ENCODE peak calls at places on chromosomes 11 and 22, in six cellular contexts. U is H1; I is mesendoderm; D is endodermal cell; M is NCI-H1092 treated with DMSO at 0.1 percent for 48 hours; L is stimulated activated CD8-positive, alpha-beta memory T cell treated with anti-CD3 and anti-CD28 coated beads, Interleukin-7, amount 100 ng/mL, for 48 hours. E is an unnamed sample.

GRCh38 chr11:8886332-8886731 is 24.7 kb upstream of the AKIP1 start:
- DNase-seq in I (no peak), D (no peak), M (peak), L (no peak), U (no peak), E (peak)

GRCh38 chr22:17119481-17120202 is 1.5 kb downstream of the TMEM121B start:
- DNase-seq in M (no peak), L (no peak), D (peak), U (peak), I (peak), E (no peak)

GRCh38 chr11:58286249-58286648 is 18.2 kb upstream of the OR10W1 start:
- DNase-seq in U (no peak), I (peak), D (peak), M (peak), L (no peak), E (peak)

GRCh38 chr11:102534261-102534872 is 3.8 kb upstream of the MMP7 start:
- DNase-seq in D (no peak), L (no peak), M (no peak), I (no peak), U (no peak), E (no peak)

GRCh38 chr11:93969925-93970922 is 50.9 kb upstream of the HEPHL1 start:
- DNase-seq in D (peak), U (no peak), M (no peak), I (no peak), L (no peak), E (no peak)

GRCh38 chr11:43987384-43988039 is 45.1 kb downstream of the C11orf96 start:
- DNase-seq in U (no peak), I (peak), L (no peak), D (no peak), M (no peak), E (no peak)

GRCh38 chr11:2380807-2381350 is 3.8 kb downstream of the CD81 start:
- DNase-seq in M (no peak), D (peak), L (no peak), U (no peak), I (no peak), E (no peak)

GRCh38 chr11:19380375-19380774 is 139.6 kb upstream of the E2F8 start:
- DNase-seq in D (no peak), U (no peak), I (peak), L (no peak), M (no peak), E (peak)

GRCh38 chr11:34512810-34513673 is 552 bp downstream of the ELF5 start:
- DNase-seq in D (peak), M (peak), I (peak), L (peak), U (peak), E (peak)

GRCh38 chr22:27487600-27488450 is 313.7 kb downstream of the MN1 start:
- DNase-seq in M (no peak), D (no peak), I (no peak), L (no peak), U (no peak), E (no peak)

GRCh38 chr11:99410636-99411035 is 389.9 kb downstream of the CNTN5 start:
- DNase-seq in L (no peak), M (no peak), U (no peak), I (no peak), D (no peak), E (no peak)

GRCh38 chr11:27471588-27472397 is 797 bp downstream of the LGR4 start:
- DNase-seq in D (peak), I (peak), U (no peak), M (peak), L (no peak), E (no peak)

GRCh38 chr11:38791346-38791961 is 2193.4 kb upstream of the RAG2 start:
- DNase-seq in L (no peak), M (peak), U (peak), D (peak), I (peak), E (peak)

GRCh38 chr11:105298630-105299029 is 159.1 kb upstream of the CARD18 start:
- DNase-seq in U (no peak), M (no peak), D (no peak), L (no peak), I (no peak), E (no peak)

GRCh38 chr11:69035959-69036340 is 12.8 kb upstream of the TPCN2 start:
- DNase-seq in I (no peak), L (no peak), M (no peak), U (no peak), D (no peak), E (no peak)

GRCh38 chr11:2762451-2762850 is 62.7 kb upstream of the KCNQ1OT1 start:
- DNase-seq in U (no peak), I (no peak), L (no peak), D (peak), M (no peak), E (no peak)

GRCh38 chr11:111795333-111795985 is 29.3 kb upstream of the PPP2R1B start:
- DNase-seq in U (no peak), D (no peak), M (no peak), L (no peak), I (no peak), E (no peak)

GRCh38 chr22:38944653-38945052 is 12.8 kb upstream of the APOBEC3A start:
- DNase-seq in U (no peak), D (no peak), L (no peak), I (no peak), M (no peak), E (no peak)

GRCh38 chr11:7385532-7385931 is 99.8 kb upstream of the OLFML1 start:
- DNase-seq in U (no peak), L (no peak), D (no peak), I (no peak), M (no peak), E (no peak)

GRCh38 chr11:17273668-17274321 is 2.7 kb upstream of the NUCB2 start:
- DNase-seq in I (peak), M (no peak), L (no peak), D (peak), U (no peak), E (no peak)

GRCh38 chr11:13184295-13184794 is 93.2 kb upstream of the BMAL1 start:
- DNase-seq in L (no peak), I (no peak), M (no peak), D (no peak), U (no peak), E (no peak)

GRCh38 chr11:118895093-118896039 is 11.7 kb downstream of the CXCR5 start:
- DNase-seq in U (no peak), I (no peak), L (no peak), D (peak), M (no peak), E (no peak)

GRCh38 chr11:6362185-6362867 is 27.9 kb upstream of the SMPD1 start:
- DNase-seq in U (no peak), D (no peak), I (no peak), L (no peak), M (no peak), E (no peak)

GRCh38 chr11:86134580-86135318 is 65.9 kb upstream of the PICALM start:
- DNase-seq in D (no peak), M (no peak), U (no peak), I (no peak), L (no peak), E (no peak)